ENCODE peak calls at places on chromosomes 7 and 10, in ten cellular contexts. One of them, this sample, is unnamed.

GRCh38 chr10:133455611-133456031 is 1.9 kb downstream of the SCART1 start:
- DNase-seq in PC-9: no peak
- DNase-seq in amygdala: no peak
- DNase-seq in heart right ventricle: no peak
- DNase-seq in KG1: no peak
- DNase-seq in COLO829: no peak
- DNase-seq in C1 segment of cervical spinal cord: no peak
- DNase-seq in NCI-H345: no peak
- DNase-seq in right atrium auricular region: peak; percentile 21
- DNase-seq in SJSA1: no peak
- DNase-seq in this sample: no peak

GRCh38 chr10:28300027-28300426 is 2.8 kb downstream of the MPP7 start:
- DNase-seq in COLO829: no peak
- DNase-seq in heart right ventricle: no peak
- DNase-seq in PC-9: no peak
- DNase-seq in NCI-H345: no peak
- DNase-seq in amygdala: no peak
- DNase-seq in right atrium auricular region: no peak
- DNase-seq in KG1: no peak
- DNase-seq in C1 segment of cervical spinal cord: no peak
- DNase-seq in SJSA1: no peak
- DNase-seq in this sample: no peak

GRCh38 chr7:123961731-123962130 is 36.7 kb downstream of the SPAM1 start:
- DNase-seq in amygdala: no peak
- DNase-seq in C1 segment of cervical spinal cord: no peak
- DNase-seq in COLO829: no peak
- DNase-seq in PC-9: no peak
- DNase-seq in heart right ventricle: no peak
- DNase-seq in KG1: no peak
- DNase-seq in NCI-H345: no peak
- DNase-seq in SJSA1: no peak
- DNase-seq in right atrium auricular region: no peak
- DNase-seq in this sample: no peak

GRCh38 chr10:69801094-69801433 is 642 bp upstream of the COL13A1 start:
- DNase-seq in amygdala: peak; percentile 14
- DNase-seq in SJSA1: peak; percentile 80
- DNase-seq in heart right ventricle: peak; percentile 53
- DNase-seq in KG1: peak; percentile 24
- DNase-seq in C1 segment of cervical spinal cord: no peak
- DNase-seq in right atrium auricular region: peak; percentile 61
- DNase-seq in PC-9: peak; percentile 67
- DNase-seq in COLO829: peak; percentile 14
- DNase-seq in NCI-H345: no peak
- DNase-seq in this sample: peak; percentile 70

GRCh38 chr7:151136515-151136908 is 31.0 kb downstream of the GBX1 start:
- DNase-seq in KG1: no peak
- DNase-seq in SJSA1: no peak
- DNase-seq in COLO829: no peak
- DNase-seq in right atrium auricular region: no peak
- DNase-seq in PC-9: no peak
- DNase-seq in C1 segment of cervical spinal cord: no peak
- DNase-seq in NCI-H345: no peak
- DNase-seq in amygdala: no peak
- DNase-seq in heart right ventricle: no peak
- DNase-seq in this sample: no peak

GRCh38 chr10:78035437-78035836 is 1.8 kb downstream of the RPS24 start:
- DNase-seq in SJSA1: no peak
- DNase-seq in C1 segment of cervical spinal cord: no peak
- DNase-seq in NCI-H345: no peak
- DNase-seq in PC-9: no peak
- DNase-seq in right atrium auricular region: no peak
- DNase-seq in amygdala: no peak
- DNase-seq in KG1: no peak
- DNase-seq in COLO829: no peak
- DNase-seq in heart right ventricle: no peak
- DNase-seq in this sample: no peak

GRCh38 chr10:129441391-129442009 is 25.5 kb upstream of the MGMT start:
- DNase-seq in PC-9: no peak
- DNase-seq in right atrium auricular region: no peak
- DNase-seq in SJSA1: no peak
- DNase-seq in heart right ventricle: no peak
- DNase-seq in amygdala: no peak
- DNase-seq in NCI-H345: no peak
- DNase-seq in KG1: no peak
- DNase-seq in C1 segment of cervical spinal cord: no peak
- DNase-seq in COLO829: no peak
- DNase-seq in this sample: no peak

GRCh38 chr7:155357573-155358041 is 59.9 kb downstream of the INSIG1 start:
- DNase-seq in C1 segment of cervical spinal cord: no peak
- DNase-seq in amygdala: no peak
- DNase-seq in KG1: peak; percentile 33
- DNase-seq in SJSA1: no peak
- DNase-seq in right atrium auricular region: no peak
- DNase-seq in PC-9: no peak
- DNase-seq in COLO829: no peak
- DNase-seq in heart right ventricle: no peak
- DNase-seq in NCI-H345: no peak
- DNase-seq in this sample: no peak

GRCh38 chr7:157896774-157897555 is 560.2 kb downstream of the DNAJB6 start:
- DNase-seq in COLO829: no peak
- DNase-seq in NCI-H345: no peak
- DNase-seq in C1 segment of cervical spinal cord: no peak
- DNase-seq in heart right ventricle: no peak
- DNase-seq in KG1: no peak
- DNase-seq in SJSA1: no peak
- DNase-seq in amygdala: no peak
- DNase-seq in right atrium auricular region: no peak
- DNase-seq in PC-9: no peak
- DNase-seq in this sample: no peak

GRCh38 chr7:44961844-44962482 is 16.9 kb downstream of the MYO1G start:
- DNase-seq in heart right ventricle: no peak
- DNase-seq in SJSA1: no peak
- DNase-seq in amygdala: no peak
- DNase-seq in right atrium auricular region: no peak
- DNase-seq in PC-9: no peak
- DNase-seq in NCI-H345: no peak
- DNase-seq in C1 segment of cervical spinal cord: no peak
- DNase-seq in KG1: no peak
- DNase-seq in COLO829: no peak
- DNase-seq in this sample: no peak

GRCh38 chr7:69708857-69709256 is 110.6 kb downstream of the AUTS2 start:
- DNase-seq in SJSA1: no peak
- DNase-seq in right atrium auricular region: no peak
- DNase-seq in C1 segment of cervical spinal cord: no peak
- DNase-seq in heart right ventricle: no peak
- DNase-seq in KG1: no peak
- DNase-seq in COLO829: no peak
- DNase-seq in amygdala: no peak
- DNase-seq in NCI-H345: peak; percentile 61
- DNase-seq in PC-9: peak; percentile 37
- DNase-seq in this sample: no peak

GRCh38 chr7:66255533-66256100 is 50.5 kb downstream of the TPST1 start:
- DNase-seq in SJSA1: no peak
- DNase-seq in heart right ventricle: no peak
- DNase-seq in C1 segment of cervical spinal cord: no peak
- DNase-seq in right atrium auricular region: no peak
- DNase-seq in PC-9: no peak
- DNase-seq in NCI-H345: no peak
- DNase-seq in COLO829: no peak
- DNase-seq in amygdala: no peak
- DNase-seq in KG1: no peak
- DNase-seq in this sample: no peak

GRCh38 chr7:79455173-79455790 is 1.8 kb upstream of the MAGI2 start:
- DNase-seq in heart right ventricle: peak; percentile 15
- DNase-seq in right atrium auricular region: no peak
- DNase-seq in COLO829: no peak
- DNase-seq in SJSA1: no peak
- DNase-seq in KG1: no peak
- DNase-seq in amygdala: peak; percentile 7
- DNase-seq in NCI-H345: no peak
- DNase-seq in C1 segment of cervical spinal cord: no peak
- DNase-seq in PC-9: no peak
- DNase-seq in this sample: no peak

GRCh38 chr10:37035853-37036252 is 89.5 kb upstream of the ANKRD30A start:
- DNase-seq in NCI-H345: no peak
- DNase-seq in KG1: no peak
- DNase-seq in right atrium auricular region: no peak
- DNase-seq in PC-9: no peak
- DNase-seq in amygdala: no peak
- DNase-seq in COLO829: no peak
- DNase-seq in C1 segment of cervical spinal cord: no peak
- DNase-seq in SJSA1: no peak
- DNase-seq in heart right ventricle: no peak
- DNase-seq in this sample: no peak

GRCh38 chr10:95333997-95334792 is 43.4 kb upstream of the PDLIM1 start:
- DNase-seq in SJSA1: peak; percentile 93
- DNase-seq in PC-9: no peak
- DNase-seq in amygdala: no peak
- DNase-seq in COLO829: no peak
- DNase-seq in NCI-H345: no peak
- DNase-seq in C1 segment of cervical spinal cord: no peak
- DNase-seq in heart right ventricle: peak; percentile 71
- DNase-seq in KG1: no peak
- DNase-seq in right atrium auricular region: peak; percentile 98
- DNase-seq in this sample: peak; percentile 85

GRCh38 chr10:28077889-28078288 is 79.0 kb upstream of the ODAD2 start:
- DNase-seq in right atrium auricular region: no peak
- DNase-seq in SJSA1: peak; percentile 35
- DNase-seq in amygdala: no peak
- DNase-seq in KG1: no peak
- DNase-seq in PC-9: no peak
- DNase-seq in heart right ventricle: no peak
- DNase-seq in COLO829: no peak
- DNase-seq in NCI-H345: no peak
- DNase-seq in C1 segment of cervical spinal cord: no peak
- DNase-seq in this sample: no peak

GRCh38 chr10:2772791-2773644 is 294.3 kb upstream of the PFKP start:
- DNase-seq in amygdala: no peak
- DNase-seq in KG1: no peak
- DNase-seq in NCI-H345: peak; percentile 76
- DNase-seq in C1 segment of cervical spinal cord: no peak
- DNase-seq in COLO829: no peak
- DNase-seq in PC-9: no peak
- DNase-seq in SJSA1: no peak
- DNase-seq in right atrium auricular region: no peak
- DNase-seq in heart right ventricle: no peak
- DNase-seq in this sample: no peak

GRCh38 chr7:47472444-47473157 is 109.3 kb downstream of the TNS3 start:
- DNase-seq in right atrium auricular region: no peak
- DNase-seq in COLO829: no peak
- DNase-seq in amygdala: no peak
- DNase-seq in KG1: no peak
- DNase-seq in SJSA1: no peak
- DNase-seq in PC-9: no peak
- DNase-seq in NCI-H345: no peak
- DNase-seq in C1 segment of cervical spinal cord: no peak
- DNase-seq in heart right ventricle: no peak
- DNase-seq in this sample: no peak

GRCh38 chr7:54542920-54543539 is 855 bp downstream of the VSTM2A start:
- DNase-seq in SJSA1: no peak
- DNase-seq in PC-9: no peak
- DNase-seq in NCI-H345: peak; percentile 25
- DNase-seq in amygdala: no peak
- DNase-seq in heart right ventricle: no peak
- DNase-seq in COLO829: peak; percentile 24
- DNase-seq in C1 segment of cervical spinal cord: no peak
- DNase-seq in KG1: no peak
- DNase-seq in right atrium auricular region: no peak
- DNase-seq in this sample: no peak

GRCh38 chr10:99346247-99346646 is 17.1 kb downstream of the CNNM1 start:
- DNase-seq in PC-9: no peak
- DNase-seq in heart right ventricle: no peak
- DNase-seq in COLO829: no peak
- DNase-seq in right atrium auricular region: no peak
- DNase-seq in KG1: no peak
- DNase-seq in NCI-H345: peak; percentile 20
- DNase-seq in C1 segment of cervical spinal cord: no peak
- DNase-seq in SJSA1: no peak
- DNase-seq in amygdala: no peak
- DNase-seq in this sample: no peak

GRCh38 chr10:132511092-132511491 is 26.5 kb upstream of the INPP5A start:
- DNase-seq in COLO829: no peak
- DNase-seq in NCI-H345: no peak
- DNase-seq in SJSA1: no peak
- DNase-seq in amygdala: no peak
- DNase-seq in KG1: no peak
- DNase-seq in heart right ventricle: no peak
- DNase-seq in C1 segment of cervical spinal cord: no peak
- DNase-seq in PC-9: no peak
- DNase-seq in right atrium auricular region: no peak
- DNase-seq in this sample: peak; percentile 34

GRCh38 chr7:141265668-141266067 is 191.8 kb downstream of the TMEM178B start:
- DNase-seq in right atrium auricular region: no peak
- DNase-seq in NCI-H345: no peak
- DNase-seq in amygdala: no peak
- DNase-seq in COLO829: no peak
- DNase-seq in C1 segment of cervical spinal cord: no peak
- DNase-seq in heart right ventricle: no peak
- DNase-seq in PC-9: no peak
- DNase-seq in SJSA1: no peak
- DNase-seq in KG1: no peak
- DNase-seq in this sample: no peak

GRCh38 chr7:2530076-2530967 is 10.7 kb downstream of the LFNG start:
- DNase-seq in COLO829: no peak
- DNase-seq in KG1: peak; percentile 79
- DNase-seq in PC-9: peak; percentile 72
- DNase-seq in SJSA1: no peak
- DNase-seq in right atrium auricular region: no peak
- DNase-seq in amygdala: no peak
- DNase-seq in heart right ventricle: peak; percentile 42
- DNase-seq in NCI-H345: peak; percentile 67
- DNase-seq in C1 segment of cervical spinal cord: no peak
- DNase-seq in this sample: no peak

GRCh38 chr7:2645274-2645868 is 13.6 kb downstream of the TTYH3 start:
- DNase-seq in KG1: peak; percentile 83
- DNase-seq in COLO829: no peak
- DNase-seq in heart right ventricle: no peak
- DNase-seq in right atrium auricular region: no peak
- DNase-seq in PC-9: no peak
- DNase-seq in amygdala: no peak
- DNase-seq in C1 segment of cervical spinal cord: no peak
- DNase-seq in NCI-H345: no peak
- DNase-seq in SJSA1: peak; percentile 37
- DNase-seq in this sample: no peak

GRCh38 chr7:132656846-132657776 is 80.8 kb upstream of the PLXNA4 start:
- DNase-seq in PC-9: no peak
- DNase-seq in C1 segment of cervical spinal cord: no peak
- DNase-seq in COLO829: peak; percentile 63
- DNase-seq in NCI-H345: no peak
- DNase-seq in SJSA1: no peak
- DNase-seq in heart right ventricle: no peak
- DNase-seq in right atrium auricular region: no peak
- DNase-seq in KG1: no peak
- DNase-seq in amygdala: no peak
- DNase-seq in this sample: no peak

GRCh38 chr7:155865830-155866545 is 53.7 kb upstream of the SHH start:
- DNase-seq in SJSA1: no peak
- DNase-seq in KG1: no peak
- DNase-seq in C1 segment of cervical spinal cord: no peak
- DNase-seq in heart right ventricle: no peak
- DNase-seq in NCI-H345: no peak
- DNase-seq in COLO829: no peak
- DNase-seq in PC-9: no peak
- DNase-seq in amygdala: no peak
- DNase-seq in right atrium auricular region: no peak
- DNase-seq in this sample: no peak

GRCh38 chr10:30057421-30057841 is 2.0 kb downstream of the JCAD start:
- DNase-seq in NCI-H345: no peak
- DNase-seq in SJSA1: peak; percentile 81
- DNase-seq in amygdala: no peak
- DNase-seq in PC-9: peak; percentile 77
- DNase-seq in heart right ventricle: no peak
- DNase-seq in C1 segment of cervical spinal cord: no peak
- DNase-seq in KG1: no peak
- DNase-seq in COLO829: no peak
- DNase-seq in right atrium auricular region: no peak
- DNase-seq in this sample: no peak

GRCh38 chr7:77353407-77353721 is 62.8 kb downstream of the GSAP start:
- DNase-seq in SJSA1: no peak
- DNase-seq in PC-9: no peak
- DNase-seq in right atrium auricular region: no peak
- DNase-seq in COLO829: no peak
- DNase-seq in amygdala: no peak
- DNase-seq in heart right ventricle: no peak
- DNase-seq in NCI-H345: no peak
- DNase-seq in C1 segment of cervical spinal cord: no peak
- DNase-seq in KG1: no peak
- DNase-seq in this sample: no peak

This sample was measured in Right ventricle myocardium superior.